ENCODE peak calls at places on chromosomes 12 and 14, in nine cellular contexts. T, N, K, D, J, P, B, F and C are unnamed samples.

GRCh38 chr12:480831-481230 is 21.1 kb downstream of the B4GALNT3 start:
- DNase-seq in T (no peak), F (peak; percentile 65), P (no peak), B (no peak), N (no peak), K (peak; percentile 68), J (peak; percentile 65), D (no peak), C (no peak)

GRCh38 chr12:47223848-47224213 is 144.1 kb upstream of the AMIGO2 start:
- DNase-seq in J (peak; percentile 42), K (peak; percentile 24), T (peak; percentile 95), F (no peak), D (no peak), B (peak; percentile 73), N (no peak), P (no peak), C (no peak)

GRCh38 chr12:69225251-69225910 is 14.0 kb upstream of the CPSF6 start:
- DNase-seq in T (no peak), N (no peak), J (no peak), F (no peak), B (no peak), K (no peak), D (no peak), P (no peak), C (no peak)

GRCh38 chr14:57526942-57527341 is 33.3 kb upstream of the CCDC198 start:
- DNase-seq in B (no peak), D (no peak), T (peak; percentile 7), P (no peak), J (no peak), K (no peak), F (peak; percentile 22), N (no peak), C (no peak)

GRCh38 chr14:77469041-77469440 is 11.1 kb downstream of the AHSA1 start:
- DNase-seq in J (no peak), K (no peak), P (no peak), T (no peak), B (no peak), N (no peak), D (no peak), F (no peak), C (no peak)

GRCh38 chr12:30725739-30726138 is 29.0 kb downstream of the CAPRIN2 start:
- DNase-seq in K (no peak), B (no peak), J (no peak), F (no peak), N (no peak), P (no peak), T (peak; percentile 47), D (no peak), C (no peak)

GRCh38 chr14:32428149-32428548 is 99.1 kb downstream of the AKAP6 start:
- DNase-seq in N (no peak), K (no peak), B (no peak), P (no peak), J (no peak), T (no peak), F (no peak), D (no peak), C (no peak)

GRCh38 chr14:59252772-59253500 is 64.5 kb downstream of the DAAM1 start:
- DNase-seq in K (no peak), J (no peak), D (no peak), T (no peak), P (no peak), N (no peak), F (no peak), B (no peak), C (no peak)

GRCh38 chr12:57233357-57234232 is 4.1 kb downstream of the SHMT2 start:
- DNase-seq in F (no peak), B (peak; percentile 18), P (no peak), T (no peak), D (no peak), K (no peak), N (no peak), J (no peak), C (no peak)

GRCh38 chr14:86013663-86014062 is 483.7 kb downstream of the FLRT2 start:
- DNase-seq in K (no peak), F (no peak), J (no peak), D (no peak), T (no peak), B (no peak), N (no peak), P (no peak), C (no peak)

GRCh38 chr14:105354541-105354940 is 40.0 kb downstream of the PACS2 start:
- DNase-seq in P (no peak), B (no peak), F (no peak), T (no peak), D (no peak), J (no peak), K (no peak), N (no peak), C (no peak)

GRCh38 chr12:109493938-109494337 is 16.5 kb downstream of the UBE3B start:
- DNase-seq in K (no peak), T (no peak), D (no peak), J (no peak), B (no peak), P (no peak), F (no peak), N (no peak), C (no peak)

GRCh38 chr12:25959069-25959961 is 833 bp downstream of the RASSF8 start:
- DNase-seq in T (peak; percentile 46), B (peak; percentile 70), N (peak; percentile 58), J (peak; percentile 71), P (peak; percentile 51), D (peak; percentile 50), K (peak; percentile 41), F (peak; percentile 81), C (no peak)

GRCh38 chr12:8916154-8916553 is 1.8 kb downstream of the PHC1 start:
- DNase-seq in B (no peak), F (no peak), K (no peak), T (no peak), J (no peak), N (no peak), P (no peak), D (no peak), C (no peak)

DNA sequence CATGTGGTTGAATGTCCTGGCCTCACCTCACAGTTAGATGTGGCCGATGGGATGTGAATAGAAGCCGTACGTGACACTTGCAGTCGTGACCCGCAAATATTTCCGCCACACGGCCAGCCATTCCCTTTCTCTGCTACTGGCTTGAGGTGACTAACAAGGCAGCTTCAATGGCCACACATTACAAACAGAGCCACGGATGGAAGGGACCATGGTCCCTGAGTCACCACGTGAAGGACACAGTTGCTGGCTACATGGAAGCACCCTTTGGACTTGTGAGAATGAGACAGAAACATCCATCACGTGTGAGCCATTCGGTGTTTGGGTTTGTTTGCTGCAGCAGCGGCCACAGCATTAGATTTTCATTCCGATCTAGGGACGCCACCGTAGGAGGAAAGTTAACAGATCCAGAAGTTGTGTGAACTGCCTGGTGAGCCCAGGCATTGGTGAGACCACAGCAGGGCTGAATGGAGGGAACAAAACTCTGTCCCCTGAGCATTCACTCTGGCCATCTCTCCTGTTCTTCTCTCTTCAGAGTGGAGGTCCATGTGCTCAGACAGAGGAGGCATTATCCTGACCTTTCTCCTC is 33.5 kb upstream of the ADGRD1 start:
- DNase-seq in N (no peak), P (no peak), F (no peak), T (no peak), D (no peak), J (no peak), K (no peak), B (no peak), C (no peak)
- TF ChIP-seq CTCF in N (no peak), P (no peak), F (no peak), T (no peak), D (no peak), J (no peak), K (no peak), B (no peak), C (no peak)

GRCh38 chr12:107395817-107396216 is 289.8 kb upstream of the PWP1 start:
- DNase-seq in K (no peak), N (no peak), F (no peak), P (no peak), J (no peak), B (no peak), T (peak; percentile 55), D (no peak), C (no peak)

GRCh38 chr12:107396991-107397390 is 288.6 kb upstream of the PWP1 start:
- DNase-seq in F (no peak), B (no peak), J (no peak), N (no peak), D (no peak), K (no peak), T (peak; percentile 87), P (no peak), C (no peak)

GRCh38 chr12:107399061-107399460 is 286.5 kb upstream of the PWP1 start:
- DNase-seq in T (no peak), K (no peak), P (no peak), D (no peak), J (no peak), B (no peak), N (no peak), F (no peak), C (no peak)

GRCh38 chr12:107400686-107401447 is 284.7 kb upstream of the PWP1 start:
- DNase-seq in D (no peak), N (no peak), K (no peak), B (no peak), J (no peak), T (peak; percentile 47), F (peak; percentile 78), P (no peak), C (no peak)

GRCh38 chr12:107398101-107398500 is 287.5 kb upstream of the PWP1 start:
- DNase-seq in T (no peak), J (no peak), K (no peak), D (no peak), F (no peak), P (no peak), N (no peak), B (no peak), C (no peak)
- TF ChIP-seq POLR2A in T (no peak), J (no peak), K (no peak), D (no peak), F (no peak), P (no peak), N (no peak), B (no peak), C (no peak)

GRCh38 chr14:65958664-65959562 is 527.3 kb upstream of the CCDC196 start:
- DNase-seq in F (peak; percentile 54), P (no peak), B (no peak), D (no peak), T (peak; percentile 37), K (no peak), N (no peak), J (no peak), C (no peak)
- TF ChIP-seq CTCF in F (no peak), P (peak; percentile 59), B (peak; percentile 56), D (no peak), T (peak; percentile 72), K (peak; percentile 43), N (no peak), J (peak; percentile 37), C (peak; percentile 35)

DNA sequence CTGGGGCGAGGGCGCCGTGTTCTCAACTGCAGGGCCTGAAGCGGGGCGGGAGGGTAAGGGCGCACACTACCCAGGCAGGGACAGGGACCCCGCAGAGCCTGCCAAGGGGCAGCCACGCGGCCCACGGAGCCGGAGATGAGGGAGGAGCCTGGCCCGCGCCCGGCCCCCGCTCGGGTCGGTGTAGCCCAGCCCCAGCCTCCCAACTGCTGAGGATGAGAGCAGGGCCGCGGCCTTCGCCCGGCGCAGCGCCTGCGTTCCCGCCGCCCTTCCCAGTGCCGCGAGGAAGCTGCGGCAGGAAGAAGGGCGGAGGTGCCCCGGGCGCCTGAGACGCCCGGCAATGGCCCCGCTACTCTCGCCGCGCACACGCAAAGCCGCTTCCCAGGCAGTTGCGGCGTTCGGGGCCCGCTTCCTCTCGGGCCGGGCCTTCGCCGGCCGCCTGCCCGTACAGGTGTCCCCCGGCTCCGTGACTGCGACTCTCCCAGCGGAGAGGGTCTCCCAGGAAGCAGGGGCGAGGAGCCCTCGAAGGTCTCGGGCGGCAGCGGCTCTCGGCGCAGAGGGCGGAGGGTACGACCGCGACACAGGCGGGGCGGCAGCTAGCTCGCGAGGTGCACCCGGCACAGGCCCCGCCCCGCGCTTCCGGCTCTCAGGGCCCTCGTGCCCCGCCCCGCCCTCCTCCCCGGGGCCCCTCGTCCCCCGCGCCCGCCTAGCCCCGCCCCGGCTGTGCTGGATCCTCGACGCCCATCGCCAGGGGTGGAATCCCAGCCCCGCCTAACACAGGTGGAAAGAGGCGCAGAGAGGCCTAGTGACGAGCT is 24.8 kb upstream of the YY1 start:
- DNase-seq in B (peak; percentile 96), N (peak; percentile 80), T (peak; percentile 87), K (peak; percentile 88), D (peak; percentile 87), J (peak; percentile 88), F (peak; percentile 92), P (peak; percentile 98), C (peak; percentile 64)
- TF ChIP-seq POLR2A in B (peak; percentile 92), N (peak; percentile 73), T (peak; percentile 87), K (peak; percentile 78), D (peak; percentile 63), J (peak; percentile 87), F (peak; percentile 95), P (peak; percentile 93), C (peak; percentile 93)